ENCODE peak calls at places on chromosomes 7 and 10, in eight cellular contexts. D is IMR-90, P is GM20000, N is endodermal cell, Y is RWPE1, Z is esophagus muscularis mucosa, A is astrocyte, T is foreskin fibroblast. V is an unnamed sample.
A peak's percentile ranks its signal among the peaks of the same experiment; 100 is the strongest.

GRCh38 chr7:74304550-74304949 is 15.3 kb downstream of the CLIP2 start:
- DNase-seq in T (no peak), P (no peak), N (no peak), Z (no peak), A (no peak), Y (no peak), D (no peak), V (no peak)

GRCh38 chr10:64760371-64760770 is 1239.2 kb downstream of the REEP3 start:
- DNase-seq in D (no peak), A (no peak), Y (peak; percentile 48), T (no peak), Z (no peak), P (no peak), N (no peak), V (no peak)

GRCh38 chr7:140289804-140290203 is 108.5 kb downstream of the SLC37A3 start:
- DNase-seq in P (no peak), A (no peak), N (no peak), T (no peak), Y (no peak), Z (no peak), D (no peak), V (no peak)

GRCh38 chr7:30760514-30761213 is 8.7 kb downstream of the INMT start:
- DNase-seq in T (no peak), Z (no peak), N (no peak), D (no peak), A (no peak), P (no peak), Y (no peak), V (no peak)

GRCh38 chr7:132317856-132318255 is 258.4 kb downstream of the PLXNA4 start:
- DNase-seq in D (no peak), N (no peak), P (no peak), Y (no peak), T (no peak), A (no peak), Z (no peak), V (no peak)

GRCh38 chr7:2138146-2138765 is 94.5 kb downstream of the MAD1L1 start:
- DNase-seq in A (no peak), T (no peak), Y (no peak), D (no peak), P (peak; percentile 93), Z (no peak), N (no peak), V (peak; percentile 88)

GRCh38 chr10:45160266-45160665 is 155.1 kb downstream of the OR13A1 start:
- DNase-seq in N (no peak), D (peak; percentile 73), Y (peak; percentile 17), Z (no peak), P (no peak), A (peak; percentile 4), T (peak; percentile 72), V (no peak)

GRCh38 chr7:121369462-121369861 is 26.6 kb downstream of the FAM3C start:
- DNase-seq in A (peak; percentile 41), D (peak; percentile 51), N (no peak), Y (no peak), P (no peak), T (peak; percentile 69), Z (no peak), V (peak; percentile 11)

GRCh38 chr10:131003455-131003854 is 308.1 kb downstream of the TCERG1L start:
- DNase-seq in A (no peak), D (no peak), T (no peak), N (peak; percentile 17), P (no peak), Y (no peak), Z (no peak), V (no peak)

GRCh38 chr7:37395618-37396259 is 52.9 kb downstream of the ELMO1 start:
- DNase-seq in N (no peak), A (no peak), D (no peak), Z (no peak), T (no peak), Y (no peak), P (no peak), V (no peak)

DNA sequence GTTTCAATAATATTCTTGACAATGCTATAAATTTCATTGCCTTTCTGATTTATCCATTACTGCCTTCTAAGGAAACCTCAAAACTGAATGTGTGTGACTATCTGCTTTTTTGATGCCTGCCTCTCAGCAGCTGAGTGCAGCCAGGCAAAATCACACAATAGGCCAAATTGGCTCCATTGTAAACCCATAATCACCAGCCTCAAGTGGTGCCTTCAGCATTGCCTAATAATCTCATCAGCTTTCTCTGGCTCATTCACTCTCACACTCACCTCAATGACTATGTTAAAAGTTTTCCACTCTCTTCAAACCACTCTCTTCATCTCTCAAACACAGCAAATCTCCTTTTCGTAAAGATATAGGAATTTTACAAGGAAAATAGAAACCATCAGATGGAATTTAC is 182.5 kb upstream of the COL1A2 start:
- DNase-seq in P (no peak), Y (no peak), Z (no peak), N (peak; percentile 45), T (no peak), A (no peak), D (no peak), V (no peak)
- TF ChIP-seq CTCF in P (no peak), Y (no peak), Z (no peak), N (no peak), T (no peak), A (no peak), D (no peak), V (no peak)

GRCh38 chr7:101815826-101816488 is 1.5 kb upstream of the CUX1 start:
- DNase-seq in P (peak; percentile 95), A (peak; percentile 62), Z (no peak), D (peak; percentile 79), T (peak; percentile 91), Y (no peak), N (no peak), V (peak; percentile 94)
- TF ChIP-seq CTCF in P (no peak), A (no peak), Z (peak; percentile 2), D (no peak), T (no peak), Y (peak; percentile 58), N (no peak), V (peak; percentile 25)

DNA sequence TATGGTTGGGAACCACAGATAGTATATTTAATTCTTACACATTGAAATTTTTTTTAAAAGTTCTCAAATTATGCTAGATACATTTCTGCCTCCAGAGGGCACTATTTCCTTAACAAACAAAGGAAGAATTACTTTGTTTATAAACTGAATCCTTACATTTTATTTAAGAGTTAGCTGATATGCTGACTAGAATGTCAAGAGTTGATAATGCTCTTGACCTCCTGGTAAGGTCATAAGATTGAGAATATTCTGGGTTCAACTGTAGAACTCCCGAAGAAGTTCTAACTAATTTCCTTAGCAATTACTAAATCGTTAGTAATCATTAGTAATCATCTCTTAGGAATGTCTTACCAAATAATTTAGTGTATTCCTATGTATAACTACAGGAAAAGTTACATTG is 95.3 kb upstream of the CYP26C1 start:
- DNase-seq in Z (no peak), N (no peak), P (peak; percentile 44), T (peak; percentile 66), A (peak; percentile 37), Y (peak; percentile 55), D (peak; percentile 73), V (peak; percentile 21)
- TF ChIP-seq CTCF in Z (peak; percentile 60), N (peak; percentile 84), P (no peak), T (peak; percentile 23), A (peak; percentile 57), Y (peak; percentile 70), D (peak; percentile 68), V (peak; percentile 48)

DNA sequence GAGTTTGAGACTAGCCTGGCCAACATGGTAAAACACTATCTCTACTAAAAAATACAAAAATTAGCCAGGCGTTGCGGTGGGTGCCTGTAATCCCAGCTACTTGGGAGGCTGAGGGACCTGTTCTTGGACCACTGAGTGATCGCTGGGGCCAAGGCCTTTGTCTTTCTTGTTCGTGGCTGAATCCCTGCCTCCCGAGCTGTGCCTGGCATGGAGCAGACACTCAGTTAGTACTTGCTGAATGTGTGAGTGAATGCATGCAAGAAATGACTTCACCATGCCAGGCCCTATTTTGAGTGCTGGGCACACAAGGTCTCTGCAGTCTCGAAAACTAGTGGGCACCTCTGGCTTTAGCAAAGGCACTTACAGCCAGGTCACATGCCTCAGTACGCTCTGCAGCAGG is 85.1 kb downstream of the HIP1 start:
- DNase-seq in Y (no peak), A (no peak), P (no peak), T (no peak), Z (no peak), N (no peak), D (no peak), V (no peak)
- TF ChIP-seq CTCF in Y (no peak), A (no peak), P (no peak), T (no peak), Z (no peak), N (no peak), D (no peak), V (no peak)

GRCh38 chr10:99172950-99173349 is 62.7 kb downstream of the HPSE2 start:
- DNase-seq in N (no peak), D (no peak), A (no peak), P (no peak), T (no peak), Y (no peak), Z (no peak), V (no peak)
- TF ChIP-seq CTCF in N (peak; percentile 55), D (no peak), A (no peak), P (no peak), T (no peak), Y (no peak), Z (no peak), V (no peak)

GRCh38 chr7:93374345-93374940 is 142.3 kb downstream of the VPS50 start:
- DNase-seq in Z (no peak), Y (peak; percentile 30), T (peak; percentile 58), P (peak; percentile 9), A (peak; percentile 36), N (no peak), D (peak; percentile 39), V (peak; percentile 9)

GRCh38 chr7:93373537-93373936 is 141.4 kb downstream of the VPS50 start:
- DNase-seq in P (no peak), Y (no peak), T (no peak), D (no peak), A (no peak), N (no peak), Z (no peak), V (no peak)

GRCh38 chr7:93378131-93378530 is 146.0 kb downstream of the VPS50 start:
- DNase-seq in A (no peak), D (no peak), P (no peak), T (no peak), N (no peak), Z (no peak), Y (no peak), V (no peak)

GRCh38 chr7:93375603-93376002 is 143.4 kb downstream of the VPS50 start:
- DNase-seq in Y (no peak), D (no peak), P (no peak), Z (no peak), T (no peak), A (no peak), N (no peak), V (no peak)
- TF ChIP-seq CTCF in Y (no peak), D (no peak), P (no peak), Z (no peak), T (no peak), A (no peak), N (no peak), V (no peak)